ENCODE peak calls at places on chromosomes 11 and 22, in four cellular contexts. G is H1, Q is HepG2, T is GM12878. L is an unnamed sample.

GRCh38 chr11:128970598-128971190 is 28.0 kb upstream of the TP53AIP1 start:
- DNase-seq in G (no peak), Q (no peak), T (no peak), L (no peak)

GRCh38 chr11:110000045-110000502 is 93.1 kb upstream of the ZC3H12C start:
- DNase-seq in G (no peak), Q (no peak), T (peak), L (no peak)

GRCh38 chr11:68412593-68413475 is 47.7 kb upstream of the PPP6R3 start:
- DNase-seq in G (no peak), Q (no peak), T (peak), L (no peak)

GRCh38 chr11:16511109-16511806 is 154.9 kb upstream of the SOX6 start:
- DNase-seq in G (no peak), Q (no peak), T (no peak), L (no peak)

GRCh38 chr11:30481385-30481784 is 104.8 kb downstream of the MPPED2 start:
- DNase-seq in G (no peak), Q (no peak), T (no peak), L (no peak)

GRCh38 chr22:20573830-20574615 is 66.6 kb downstream of the MED15 start:
- DNase-seq in G (no peak), Q (no peak), T (no peak), L (no peak)

GRCh38 chr11:119148855-119149370 is at the start of gene ABCG4:
- DNase-seq in G (no peak), Q (no peak), T (no peak), L (no peak)

GRCh38 chr22:40758390-40758789 is 60.8 kb downstream of the SLC25A17 start:
- DNase-seq in G (no peak), Q (no peak), T (no peak), L (no peak)

GRCh38 chr11:108733479-108734116 is 68.7 kb downstream of the DDX10 start:
- DNase-seq in G (no peak), Q (no peak), T (peak), L (no peak)

GRCh38 chr11:69943506-69943905 is 124.3 kb upstream of the FGF3 start:
- DNase-seq in G (no peak), Q (no peak), T (no peak), L (no peak)

GRCh38 chr22:48651036-48651890 is 1176.4 kb downstream of the BRD1 start:
- DNase-seq in G (no peak), Q (no peak), T (no peak), L (no peak)

GRCh38 chr11:46391578-46392420 is at the start of gene CHRM4:
- DNase-seq in G (no peak), Q (peak), T (no peak), L (no peak)

GRCh38 chr11:25593221-25593620 is 738.7 kb upstream of the ANO3 start:
- DNase-seq in G (no peak), Q (no peak), T (no peak), L (no peak)

GRCh38 chr11:45025716-45026492 is 75.2 kb upstream of the TP53I11 start:
- DNase-seq in G (no peak), Q (peak), T (no peak), L (no peak)

GRCh38 chr11:33257897-33258630 is 883 bp downstream of the HIPK3 start:
- DNase-seq in G (no peak), Q (peak), T (no peak), L (peak)

GRCh38 chr11:33257160-33257896 is at the start of gene HIPK3:
- DNase-seq in G (no peak), Q (peak), T (no peak), L (peak)

GRCh38 chr11:33256808-33257159 is 397 bp upstream of the HIPK3 start:
- DNase-seq in G (no peak), Q (no peak), T (no peak), L (no peak)

GRCh38 chr11:33259869-33260268 is 2.7 kb downstream of the HIPK3 start:
- DNase-seq in G (no peak), Q (no peak), T (no peak), L (no peak)

GRCh38 chr11:33258631-33259184 is 1.5 kb downstream of the HIPK3 start:
- DNase-seq in G (no peak), Q (peak), T (no peak), L (no peak)
- H3K9ac ChIP-seq in G (peak), Q (peak), T (peak), L (peak)

DNA sequence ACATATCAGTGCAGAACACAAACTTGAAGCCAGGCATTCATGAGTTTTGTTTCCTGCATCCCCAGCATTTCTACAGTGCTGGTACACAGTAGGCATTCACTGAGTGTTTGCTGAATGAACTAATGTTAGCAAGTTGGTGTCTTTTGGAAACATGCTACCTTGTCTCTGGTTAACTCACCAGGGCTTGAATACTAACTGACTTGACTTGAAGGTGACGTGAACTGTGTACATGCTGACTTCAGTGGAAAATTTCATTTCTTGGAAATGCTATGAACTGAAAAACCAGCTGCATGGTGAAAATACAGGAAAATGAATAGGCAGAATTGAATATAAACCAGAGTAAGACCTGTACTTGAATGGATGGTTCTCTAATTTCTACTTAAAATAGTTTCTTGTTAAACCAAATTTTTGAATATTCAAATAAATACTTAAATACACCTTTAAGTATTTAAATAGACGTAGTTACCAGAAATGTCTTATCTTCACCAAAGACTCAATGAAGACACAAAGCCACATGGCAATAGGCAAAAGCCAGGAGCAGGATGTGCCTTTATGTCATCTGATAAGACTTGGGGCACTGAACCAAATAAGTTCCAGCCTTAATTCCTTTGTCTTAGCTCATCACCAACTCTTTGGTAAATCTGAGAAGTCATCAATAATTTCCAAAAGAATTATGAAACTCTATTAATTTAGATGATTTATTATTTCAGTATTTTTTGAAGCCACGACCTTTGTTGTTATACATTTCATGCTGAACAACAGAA is 39.7 kb upstream of the POU2AF2 start:
- DNase-seq in G (no peak), Q (no peak), T (no peak), L (no peak)
- TF ChIP-seq ZNF274 in G (no peak), Q (no peak), T (no peak), L (no peak)

GRCh38 chr11:64444838-64445441 is 86.0 kb downstream of the RPS6KA4 start:
- DNase-seq in G (no peak), Q (no peak), T (no peak), L (no peak)
- TF ChIP-seq SUZ12 in G (no peak), Q (no peak), T (no peak), L (no peak)

GRCh38 chr11:79439893-79440450 is 858 bp downstream of the TENM4 start:
- DNase-seq in G (no peak), Q (no peak), T (no peak), L (no peak)
- H3K9ac ChIP-seq in G (peak), Q (no peak), T (no peak), L (peak)

DNA sequence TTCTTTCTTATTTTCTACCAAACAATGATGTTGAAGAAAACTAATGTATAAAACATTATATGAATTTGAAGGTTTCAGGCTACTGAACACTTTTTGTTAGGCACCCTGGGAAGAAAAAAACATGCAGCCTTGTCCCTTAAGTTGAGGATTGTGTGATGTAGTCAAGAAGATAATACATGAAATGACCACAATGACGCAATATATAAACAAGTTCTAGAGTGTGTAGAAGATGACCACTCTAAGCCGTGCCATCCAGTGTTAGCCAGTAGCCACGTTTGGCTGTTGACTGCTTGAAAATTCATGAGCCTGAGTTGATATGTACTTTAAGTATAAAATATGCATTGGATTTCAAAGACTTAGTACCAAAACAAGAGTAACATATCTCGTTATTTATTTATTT is 16.2 kb downstream of the SWAP70 start:
- DNase-seq in G (no peak), Q (no peak), T (no peak), L (no peak)
- TF ChIP-seq ZNF274 in G (no peak), Q (no peak), T (no peak), L (no peak)

GRCh38 chr11:34738237-34738636 is 117.3 kb downstream of the EHF start:
- DNase-seq in G (no peak), Q (no peak), T (no peak), L (no peak)

GRCh38 chr11:34730544-34731295 is 109.8 kb downstream of the EHF start:
- DNase-seq in G (no peak), Q (no peak), T (no peak), L (no peak)

GRCh38 chr11:34731596-34731995 is 110.7 kb downstream of the EHF start:
- DNase-seq in G (no peak), Q (no peak), T (no peak), L (no peak)

GRCh38 chr11:34728609-34729008 is 107.7 kb downstream of the EHF start:
- DNase-seq in G (no peak), Q (no peak), T (no peak), L (no peak)

GRCh38 chr11:34732831-34733230 is 111.9 kb downstream of the EHF start:
- DNase-seq in G (no peak), Q (peak), T (no peak), L (no peak)
- TF ChIP-seq SUZ12 in G (no peak), Q (no peak), T (no peak), L (no peak)

GRCh38 chr22:32868928-32869327 is 67.4 kb downstream of the TIMP3 start:
- DNase-seq in G (no peak), Q (no peak), T (no peak), L (no peak)
- H3K9ac ChIP-seq in G (no peak), Q (no peak), T (no peak), L (no peak)

DNA sequence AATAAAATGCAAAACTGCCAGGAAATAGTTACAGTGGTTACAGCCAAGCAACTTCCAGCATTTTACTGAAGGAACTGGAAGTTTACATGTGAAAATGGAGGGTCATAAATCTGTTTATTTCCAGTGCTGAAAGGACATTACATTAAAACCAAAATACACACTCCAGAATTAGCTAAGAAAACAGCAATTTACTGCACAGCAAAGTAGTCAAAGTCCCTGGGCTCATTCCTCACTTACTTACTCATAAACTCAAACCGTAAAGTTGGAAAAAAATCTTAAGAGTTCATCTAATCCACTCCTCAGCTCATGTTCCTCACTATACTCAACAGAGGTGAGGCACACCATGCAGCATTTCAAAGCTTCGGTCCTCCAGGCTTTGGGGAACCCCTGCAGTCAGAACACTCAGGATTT is 17.4 kb downstream of the CTSC start:
- DNase-seq in G (no peak), Q (no peak), T (no peak), L (no peak)
- TF ChIP-seq ZNF274 in G (no peak), Q (no peak), T (no peak), L (no peak)